ENCODE peak calls at places on chromosomes 13 and 19, in four cellular contexts. One of them, this sample, is unnamed.

GRCh38 chr13:65940720-65941119 is 1289.4 kb downstream of the PCDH9 start:
- DNase-seq in esophagus squamous epithelium: no peak
- DNase-seq in HS-5: no peak
- DNase-seq in nephron progenitor cell: no peak
- DNase-seq in this sample: no peak

GRCh38 chr19:13006431-13007281 is 11.4 kb downstream of the NFIX start:
- DNase-seq in esophagus squamous epithelium: no peak
- DNase-seq in HS-5: no peak
- DNase-seq in nephron progenitor cell: no peak
- DNase-seq in this sample: no peak

GRCh38 chr19:50252111-50252886 is 48.9 kb downstream of the MYH14 start:
- DNase-seq in esophagus squamous epithelium: no peak
- DNase-seq in HS-5: no peak
- DNase-seq in nephron progenitor cell: peak
- DNase-seq in this sample: peak

GRCh38 chr19:42185281-42185680 is 32.2 kb downstream of the DEDD2 start:
- DNase-seq in esophagus squamous epithelium: no peak
- DNase-seq in HS-5: no peak
- DNase-seq in nephron progenitor cell: no peak
- DNase-seq in this sample: no peak

GRCh38 chr13:26784704-26785639 is 24.4 kb upstream of the GPR12 start:
- DNase-seq in esophagus squamous epithelium: no peak
- DNase-seq in HS-5: no peak
- DNase-seq in nephron progenitor cell: peak
- DNase-seq in this sample: no peak

GRCh38 chr13:25489238-25489637 is 117.5 kb downstream of the ATP8A2 start:
- DNase-seq in esophagus squamous epithelium: no peak
- DNase-seq in HS-5: no peak
- DNase-seq in nephron progenitor cell: no peak
- DNase-seq in this sample: no peak

GRCh38 chr19:38929929-38930775 is at the start of gene SARS2:
- DNase-seq in esophagus squamous epithelium: peak
- DNase-seq in HS-5: peak
- DNase-seq in nephron progenitor cell: peak
- DNase-seq in this sample: peak

GRCh38 chr19:46841458-46842083 is 9.1 kb downstream of the AP2S1 start:
- DNase-seq in esophagus squamous epithelium: no peak
- DNase-seq in HS-5: no peak
- DNase-seq in nephron progenitor cell: no peak
- DNase-seq in this sample: peak

GRCh38 chr13:90622547-90622946 is 724.9 kb upstream of the MIR17HG start:
- DNase-seq in esophagus squamous epithelium: no peak
- DNase-seq in HS-5: peak
- DNase-seq in nephron progenitor cell: no peak
- DNase-seq in this sample: no peak

GRCh38 chr19:44111910-44112463 is 1.2 kb upstream of the ZNF225 start:
- DNase-seq in esophagus squamous epithelium: no peak
- DNase-seq in HS-5: no peak
- DNase-seq in nephron progenitor cell: peak
- DNase-seq in this sample: no peak

GRCh38 chr13:113337556-113337955 is 26.4 kb downstream of the GRTP1 start:
- DNase-seq in esophagus squamous epithelium: no peak
- DNase-seq in HS-5: no peak
- DNase-seq in nephron progenitor cell: no peak
- DNase-seq in this sample: no peak

GRCh38 chr19:1296575-1297271 is 11.1 kb downstream of the EFNA2 start:
- DNase-seq in esophagus squamous epithelium: no peak
- DNase-seq in HS-5: no peak
- DNase-seq in nephron progenitor cell: no peak
- DNase-seq in this sample: no peak

GRCh38 chr13:44732503-44733098 is 156.5 kb upstream of the TSC22D1 start:
- DNase-seq in esophagus squamous epithelium: no peak
- DNase-seq in HS-5: no peak
- DNase-seq in nephron progenitor cell: peak
- DNase-seq in this sample: no peak

GRCh38 chr13:68509734-68510621 is 1279.8 kb upstream of the PCDH9 start:
- DNase-seq in esophagus squamous epithelium: no peak
- DNase-seq in HS-5: no peak
- DNase-seq in nephron progenitor cell: no peak
- DNase-seq in this sample: no peak

GRCh38 chr13:94646904-94647303 is 45.2 kb downstream of the GPR180 start:
- DNase-seq in esophagus squamous epithelium: no peak
- DNase-seq in HS-5: no peak
- DNase-seq in nephron progenitor cell: no peak
- DNase-seq in this sample: no peak

GRCh38 chr19:17398902-17399527 is 5.0 kb upstream of the CCDC194 start:
- DNase-seq in esophagus squamous epithelium: no peak
- DNase-seq in HS-5: no peak
- DNase-seq in nephron progenitor cell: no peak
- DNase-seq in this sample: no peak

GRCh38 chr19:45764487-45764886 is 4.6 kb downstream of the SIX5 start:
- DNase-seq in esophagus squamous epithelium: no peak
- DNase-seq in HS-5: no peak
- DNase-seq in nephron progenitor cell: no peak
- DNase-seq in this sample: no peak

GRCh38 chr19:40210919-40211318 is 7.3 kb downstream of the TTC9B start:
- DNase-seq in esophagus squamous epithelium: no peak
- DNase-seq in HS-5: no peak
- DNase-seq in nephron progenitor cell: no peak
- DNase-seq in this sample: no peak

GRCh38 chr19:48190288-48191284 is 20.1 kb downstream of the ZSWIM9 start:
- DNase-seq in esophagus squamous epithelium: no peak
- DNase-seq in HS-5: no peak
- DNase-seq in nephron progenitor cell: peak
- DNase-seq in this sample: peak

GRCh38 chr13:83009987-83010386 is 872.3 kb downstream of the SLITRK1 start:
- DNase-seq in esophagus squamous epithelium: no peak
- DNase-seq in HS-5: no peak
- DNase-seq in nephron progenitor cell: no peak
- DNase-seq in this sample: no peak

GRCh38 chr13:26011996-26012688 is 39.7 kb downstream of the SHISA2 start:
- DNase-seq in esophagus squamous epithelium: no peak
- DNase-seq in HS-5: no peak
- DNase-seq in nephron progenitor cell: no peak
- DNase-seq in this sample: no peak

GRCh38 chr13:95267662-95268369 is 33.4 kb downstream of the ABCC4 start:
- DNase-seq in esophagus squamous epithelium: no peak
- DNase-seq in HS-5: peak
- DNase-seq in nephron progenitor cell: no peak
- DNase-seq in this sample: no peak

GRCh38 chr19:18317998-18318800 is 4.7 kb downstream of the LSM4 start:
- DNase-seq in esophagus squamous epithelium: no peak
- DNase-seq in HS-5: no peak
- DNase-seq in nephron progenitor cell: no peak
- DNase-seq in this sample: no peak

GRCh38 chr13:32669030-32669646 is 82.9 kb downstream of the PDS5B start:
- DNase-seq in esophagus squamous epithelium: no peak
- DNase-seq in HS-5: no peak
- DNase-seq in nephron progenitor cell: no peak
- DNase-seq in this sample: peak

GRCh38 chr19:2582984-2583956 is 107.3 kb downstream of the GADD45B start:
- DNase-seq in esophagus squamous epithelium: no peak
- DNase-seq in HS-5: no peak
- DNase-seq in nephron progenitor cell: no peak
- DNase-seq in this sample: no peak

GRCh38 chr19:55465460-55466245 is 1.1 kb upstream of the C19orf85 start:
- DNase-seq in esophagus squamous epithelium: no peak
- DNase-seq in HS-5: no peak
- DNase-seq in nephron progenitor cell: no peak
- DNase-seq in this sample: no peak

GRCh38 chr13:50762969-50763568 is 80.4 kb downstream of the DLEU7 start:
- DNase-seq in esophagus squamous epithelium: no peak
- DNase-seq in HS-5: no peak
- DNase-seq in nephron progenitor cell: no peak
- DNase-seq in this sample: no peak

GRCh38 chr13:44303681-44304432 is 69.8 kb upstream of the SERP2 start:
- DNase-seq in esophagus squamous epithelium: no peak
- DNase-seq in HS-5: no peak
- DNase-seq in nephron progenitor cell: no peak
- DNase-seq in this sample: no peak

GRCh38 chr19:16041571-16042386 is 34.5 kb upstream of the TPM4 start:
- DNase-seq in esophagus squamous epithelium: no peak
- DNase-seq in HS-5: no peak
- DNase-seq in nephron progenitor cell: peak
- DNase-seq in this sample: peak

GRCh38 chr13:43153436-43154082 is 130.2 kb downstream of the DNAJC15 start:
- DNase-seq in esophagus squamous epithelium: no peak
- DNase-seq in HS-5: peak
- DNase-seq in nephron progenitor cell: no peak
- DNase-seq in this sample: no peak

GRCh38 chr19:46898731-46899130 is 37.9 kb downstream of the ARHGAP35 start:
- DNase-seq in esophagus squamous epithelium: no peak
- DNase-seq in HS-5: no peak
- DNase-seq in nephron progenitor cell: no peak
- DNase-seq in this sample: no peak

GRCh38 chr13:73981595-73981994 is 152.6 kb downstream of the KLF12 start:
- DNase-seq in esophagus squamous epithelium: no peak
- DNase-seq in HS-5: no peak
- DNase-seq in nephron progenitor cell: peak
- DNase-seq in this sample: no peak

GRCh38 chr19:29837448-29837961 is 25.7 kb downstream of the CCNE1 start:
- DNase-seq in esophagus squamous epithelium: no peak
- DNase-seq in HS-5: no peak
- DNase-seq in nephron progenitor cell: no peak
- DNase-seq in this sample: no peak